ENCODE peak calls at places on chromosome 17, in eight cellular contexts. R is iPS-NIHi11; S is NCI-H1436; W is GM23338; U is breast epithelium; D is cardiac septum; N is germinal center; L is stimulated activated CD4-positive, alpha-beta T cell treated with anti-CD3 and anti-CD28 coated beads, TNF-alpha, amount 100 ng/mL, for 1 hour. B is an unnamed sample.

GRCh38 chr17:45270828-45271418 is 9.0 kb upstream of the SPATA32 start:
- DNase-seq in R (peak), U (no peak), N (peak), L (no peak), S (peak), W (peak), D (no peak), B (no peak)

GRCh38 chr17:77772899-77773358 is 185.6 kb upstream of the TNRC6C start:
- DNase-seq in U (no peak), R (no peak), D (no peak), S (no peak), W (peak), L (no peak), N (no peak), B (no peak)

GRCh38 chr17:75976175-75976848 is 2.7 kb downstream of the ACOX1 start:
- DNase-seq in R (no peak), N (no peak), U (no peak), L (no peak), D (no peak), W (no peak), S (no peak), B (no peak)

GRCh38 chr17:15973834-15974233 is 25.7 kb downstream of the ZSWIM7 start:
- DNase-seq in S (no peak), D (no peak), W (no peak), R (no peak), U (no peak), N (no peak), L (no peak), B (no peak)

GRCh38 chr17:8053600-8053999 is 14.7 kb downstream of the ALOX15B start:
- DNase-seq in D (no peak), R (no peak), S (no peak), L (no peak), N (no peak), W (no peak), U (no peak), B (no peak)

GRCh38 chr17:29111816-29112499 is 68.2 kb downstream of the MYO18A start:
- DNase-seq in W (peak), R (peak), N (peak), S (peak), L (no peak), U (peak), D (peak), B (peak)

GRCh38 chr17:46878055-46878454 is 26.7 kb downstream of the WNT9B start:
- DNase-seq in R (no peak), L (no peak), U (no peak), D (peak), N (no peak), S (no peak), W (no peak), B (no peak)

GRCh38 chr17:62792122-62792800 is 15.9 kb downstream of the MARCHF10 start:
- DNase-seq in D (no peak), L (no peak), U (no peak), N (no peak), R (no peak), W (no peak), S (no peak), B (no peak)

GRCh38 chr17:56887552-56888467 is 26.0 kb downstream of the TRIM25 start:
- DNase-seq in N (no peak), D (no peak), R (no peak), U (no peak), S (no peak), L (no peak), W (no peak), B (no peak)

GRCh38 chr17:82065638-82066303 is at the start of gene DUS1L:
- DNase-seq in N (peak), W (peak), D (peak), R (peak), S (peak), L (peak), U (no peak), B (no peak)

GRCh38 chr17:65158081-65158480 is 20.9 kb downstream of the RGS9 start:
- DNase-seq in U (no peak), R (no peak), W (no peak), D (no peak), L (no peak), S (no peak), N (no peak), B (no peak)

GRCh38 chr17:77349976-77350830 is 209.4 kb downstream of the SEC14L1 start:
- DNase-seq in R (no peak), S (no peak), L (no peak), U (no peak), N (no peak), D (no peak), W (no peak), B (no peak)

GRCh38 chr17:43778337-43779144 is at the start of gene DUSP3:
- DNase-seq in R (peak), L (peak), N (peak), S (peak), W (peak), U (peak), D (peak), B (peak)

GRCh38 chr17:8288336-8289102 is at the start of gene RANGRF:
- DNase-seq in R (peak), N (peak), D (peak), W (peak), L (peak), U (peak), S (peak), B (peak)

GRCh38 chr17:51165680-51166197 is 472 bp upstream of the NME2 start:
- DNase-seq in D (no peak), S (peak), U (no peak), W (peak), N (no peak), R (peak), L (no peak), B (no peak)

GRCh38 chr17:57004944-57005579 is 27.1 kb downstream of the SCPEP1 start:
- DNase-seq in D (no peak), R (peak), U (no peak), W (peak), L (no peak), S (peak), N (peak), B (no peak)

GRCh38 chr17:72498671-72499210 is 377.9 kb downstream of the SOX9 start:
- DNase-seq in D (no peak), L (no peak), S (peak), N (no peak), U (no peak), R (no peak), W (no peak), B (no peak)

GRCh38 chr17:82358467-82359350 is at the start of gene TEX19:
- DNase-seq in U (no peak), R (no peak), W (peak), N (no peak), D (no peak), L (no peak), S (peak), B (no peak)

GRCh38 chr17:15354256-15354655 is 12.9 kb upstream of the TEKT3 start:
- DNase-seq in W (no peak), N (no peak), L (no peak), R (no peak), U (no peak), S (no peak), D (no peak), B (no peak)

GRCh38 chr17:5331506-5331905 is 49.4 kb downstream of the RABEP1 start:
- DNase-seq in R (no peak), L (no peak), U (no peak), S (no peak), D (no peak), W (no peak), N (no peak), B (no peak)

GRCh38 chr17:66580601-66581385 is 254.1 kb upstream of the CACNG5 start:
- DNase-seq in N (no peak), L (no peak), R (no peak), W (no peak), U (peak), S (no peak), D (no peak), B (no peak)

GRCh38 chr17:1588781-1589585 is 26.4 kb upstream of the PITPNA start:
- DNase-seq in W (peak), D (no peak), S (no peak), R (peak), L (no peak), N (no peak), U (no peak), B (no peak)

GRCh38 chr17:74780443-74781238 is 4.5 kb upstream of the NAT9 start:
- DNase-seq in S (no peak), N (peak), U (no peak), L (no peak), D (no peak), W (peak), R (peak), B (peak)

GRCh38 chr17:57832711-57833596 is 16.9 kb downstream of the MRPS23 start:
- DNase-seq in D (peak), U (peak), W (peak), L (peak), R (peak), N (peak), S (peak), B (peak)

GRCh38 chr17:55705847-55706246 is 16.8 kb downstream of the TMEM100 start:
- DNase-seq in D (no peak), W (no peak), U (no peak), S (no peak), N (no peak), R (no peak), L (no peak), B (no peak)

GRCh38 chr17:34364741-34365140 is 1.7 kb upstream of the CCL1 start:
- DNase-seq in L (no peak), W (no peak), N (no peak), R (no peak), D (no peak), U (no peak), S (no peak), B (no peak)

GRCh38 chr17:77210946-77211541 is 70.3 kb downstream of the SEC14L1 start:
- DNase-seq in N (no peak), D (no peak), S (no peak), L (no peak), W (no peak), U (no peak), R (no peak), B (no peak)

GRCh38 chr17:43832168-43832975 is 574 bp downstream of the MPP3 start:
- DNase-seq in U (no peak), R (peak), S (peak), N (peak), D (no peak), L (no peak), W (peak), B (no peak)